ENCODE peak calls at places on chromosomes 13 and 19, in nine cellular contexts. F is effector memory CD4-positive, alpha-beta T cell; C is T-cell; P is lower leg skin; T is activated naive CD4-positive, alpha-beta T cell; L is GM04504; K is stimulated activated CD4-positive, alpha-beta T cell treated with anti-CD3 and anti-CD28 coated beads, Interleukin-4, amount 100 ng/mL, for 24 hours; J is stimulated activated naive CD8-positive, alpha-beta T cell treated with anti-CD3 and anti-CD28 coated beads, Interleukin-15, amount 100 ng/mL, for 72 hours; I is A172. N is an unnamed sample.

GRCh38 chr19:54606891-54607781 is 13.7 kb downstream of the LILRA1 start:
- DNase-seq in F (no peak), J (no peak), K (no peak), C (no peak), P (no peak), I (no peak), L (no peak), T (no peak), N (no peak)

GRCh38 chr19:43481701-43482100 is 16.3 kb upstream of the LYPD3 start:
- DNase-seq in T (no peak), K (no peak), J (no peak), L (no peak), I (no peak), F (no peak), C (no peak), P (no peak), N (no peak)

GRCh38 chr13:110014719-110015118 is 228.3 kb upstream of the IRS2 start:
- DNase-seq in P (no peak), T (no peak), J (no peak), C (no peak), K (no peak), L (no peak), I (no peak), F (no peak), N (no peak)

GRCh38 chr13:77492982-77493381 is 42.5 kb upstream of the SCEL start:
- DNase-seq in F (no peak), T (no peak), C (no peak), P (no peak), K (no peak), J (no peak), I (peak; percentile 11), L (no peak), N (no peak)

GRCh38 chr13:111874981-111875380 is 192.0 kb upstream of the SOX1 start:
- DNase-seq in F (no peak), I (no peak), C (no peak), P (no peak), J (no peak), K (no peak), T (no peak), L (no peak), N (no peak)

GRCh38 chr19:47644743-47645499 is 36.0 kb downstream of the BICRA start:
- DNase-seq in L (no peak), F (no peak), K (no peak), C (no peak), J (no peak), T (no peak), P (no peak), I (no peak), N (peak; percentile 28)

GRCh38 chr13:99969934-99970760 is 1.4 kb downstream of the ZIC5 start:
- DNase-seq in L (no peak), T (no peak), F (peak; percentile 23), P (no peak), C (no peak), I (peak; percentile 53), K (peak; percentile 43), J (no peak), N (no peak)

GRCh38 chr19:42552086-42553065 is 24.1 kb upstream of the CEACAM1 start:
- DNase-seq in C (no peak), F (no peak), T (no peak), I (no peak), P (no peak), L (no peak), K (no peak), J (no peak), N (no peak)

GRCh38 chr19:8552810-8553209 is 24.4 kb downstream of the MYO1F start:
- DNase-seq in J (no peak), P (no peak), L (no peak), I (peak; percentile 47), T (no peak), K (no peak), F (no peak), C (no peak), N (no peak)

GRCh38 chr19:18300930-18301717 is 19.7 kb upstream of the JUND start:
- DNase-seq in P (peak; percentile 69), I (peak; percentile 90), T (no peak), K (no peak), F (no peak), J (no peak), C (no peak), L (no peak), N (no peak)

GRCh38 chr19:3516675-3517207 is 10.6 kb downstream of the FZR1 start:
- DNase-seq in L (no peak), P (no peak), C (no peak), J (no peak), I (no peak), F (no peak), K (peak; percentile 23), T (no peak), N (no peak)

GRCh38 chr19:50861025-50861424 is 6.3 kb downstream of the KLK3 start:
- DNase-seq in J (no peak), T (no peak), L (no peak), K (no peak), F (no peak), I (no peak), P (no peak), C (no peak), N (no peak)

GRCh38 chr13:31629085-31629785 is 110.1 kb upstream of the RXFP2 start:
- DNase-seq in T (no peak), F (no peak), I (peak; percentile 68), K (no peak), C (no peak), J (no peak), P (no peak), L (peak; percentile 20), N (no peak)

N was measured in astrocyte of the cerebellum.